ENCODE peak calls at places on chromosomes 6 and 20, in ten cellular contexts. E is colonic mucosa, H is mesenchymal stem cell, U is substantia nigra, D is ovary, V is A549, P is keratinocyte, L is GM23248, M is adrenal gland, K is cardiac muscle cell. O is an unnamed sample.

GRCh38 chr6:166173292-166173951 is 5.8 kb upstream of the TBXT start:
- DNase-seq in E (no peak), H (no peak), U (no peak), D (no peak), V (no peak), P (no peak), L (no peak), M (no peak), K (peak; percentile 41), O (no peak)

GRCh38 chr6:107657755-107658461 is 166.2 kb downstream of the SCML4 start:
- DNase-seq in E (peak; percentile 49), H (peak; percentile 93), U (no peak), D (no peak), V (no peak), P (no peak), L (no peak), M (peak; percentile 74), K (peak; percentile 66), O (no peak)

GRCh38 chr6:70194421-70194820 is 108.5 kb downstream of the COL9A1 start:
- DNase-seq in E (no peak), H (no peak), U (no peak), D (no peak), V (no peak), P (no peak), L (no peak), M (no peak), K (no peak), O (no peak)

GRCh38 chr20:2699775-2700413 is 7.3 kb downstream of the EBF4 start:
- DNase-seq in E (no peak), H (no peak), U (no peak), D (no peak), V (no peak), P (no peak), L (no peak), M (no peak), K (no peak), O (no peak)

GRCh38 chr6:168582581-168582981 is 141.6 kb downstream of the SMOC2 start:
- DNase-seq in E (no peak), H (no peak), U (no peak), D (no peak), V (no peak), P (no peak), L (no peak), M (no peak), K (no peak), O (no peak)

GRCh38 chr20:47057661-47058060 is 163.0 kb downstream of the EYA2 start:
- DNase-seq in E (peak; percentile 36), H (no peak), U (no peak), D (no peak), V (no peak), P (no peak), L (no peak), M (no peak), K (no peak), O (no peak)

GRCh38 chr6:106363401-106364138 is 3.1 kb downstream of the CRYBG1 start:
- DNase-seq in E (no peak), H (no peak), U (no peak), D (no peak), V (no peak), P (no peak), L (peak; percentile 10), M (no peak), K (no peak), O (no peak)

GRCh38 chr6:1636971-1637871 is 27.5 kb downstream of the FOXC1 start:
- DNase-seq in E (no peak), H (no peak), U (no peak), D (no peak), V (no peak), P (peak; percentile 42), L (no peak), M (no peak), K (no peak), O (peak; percentile 14)

GRCh38 chr20:38383147-38383546 is 36.9 kb downstream of the LBP start:
- DNase-seq in E (no peak), H (no peak), U (no peak), D (no peak), V (no peak), P (no peak), L (no peak), M (no peak), K (no peak), O (no peak)

GRCh38 chr20:57047281-57048026 is 219.0 kb downstream of the BMP7 start:
- DNase-seq in E (no peak), H (peak; percentile 29), U (no peak), D (no peak), V (peak; percentile 86), P (no peak), L (no peak), M (peak; percentile 23), K (no peak), O (no peak)

GRCh38 chr6:107692351-107692750 is 131.8 kb downstream of the SCML4 start:
- DNase-seq in E (no peak), H (peak; percentile 94), U (no peak), D (no peak), V (no peak), P (no peak), L (peak; percentile 95), M (no peak), K (peak; percentile 85), O (no peak)

GRCh38 chr20:48823960-48824497 is 3.8 kb downstream of the PREX1 start:
- DNase-seq in E (no peak), H (no peak), U (no peak), D (no peak), V (no peak), P (no peak), L (peak; percentile 91), M (no peak), K (peak; percentile 64), O (peak; percentile 45)

GRCh38 chr6:4466260-4466659 is 309.9 kb upstream of the CDYL start:
- DNase-seq in E (no peak), H (peak; percentile 44), U (no peak), D (no peak), V (no peak), P (no peak), L (no peak), M (no peak), K (peak; percentile 33), O (peak; percentile 27)

GRCh38 chr20:13348301-13349239 is 127.5 kb downstream of the ISM1 start:
- DNase-seq in E (no peak), H (peak; percentile 29), U (no peak), D (no peak), V (no peak), P (no peak), L (peak; percentile 64), M (no peak), K (peak; percentile 15), O (no peak)

GRCh38 chr6:112780498-112781096 is 433.5 kb downstream of the RFPL4B start:
- DNase-seq in E (peak; percentile 77), H (peak; percentile 84), U (no peak), D (peak; percentile 51), V (peak; percentile 37), P (peak; percentile 26), L (peak; percentile 84), M (peak; percentile 80), K (peak; percentile 91), O (peak; percentile 14)

GRCh38 chr6:167013067-167013466 is 13.9 kb downstream of the CEP43 start:
- DNase-seq in E (no peak), H (no peak), U (no peak), D (no peak), V (no peak), P (no peak), L (no peak), M (no peak), K (no peak), O (no peak)

GRCh38 chr6:23277521-23278227 is 708.3 kb downstream of the HDGFL1 start:
- DNase-seq in E (no peak), H (no peak), U (no peak), D (no peak), V (no peak), P (no peak), L (no peak), M (no peak), K (no peak), O (no peak)

GRCh38 chr6:8192067-8192466 is 89.7 kb upstream of the EEF1E1 start:
- DNase-seq in E (no peak), H (no peak), U (no peak), D (no peak), V (no peak), P (no peak), L (no peak), M (no peak), K (no peak), O (no peak)
- H3K27ac ChIP-seq in E (no peak overlapping the region), H (no peak overlapping the region), U (no peak overlapping the region), D (no peak overlapping the region), V (no peak overlapping the region), P (no peak overlapping the region), L (no peak overlapping the region), M (no peak overlapping the region), K (no peak overlapping the region), O (no peak overlapping the region)

DNA sequence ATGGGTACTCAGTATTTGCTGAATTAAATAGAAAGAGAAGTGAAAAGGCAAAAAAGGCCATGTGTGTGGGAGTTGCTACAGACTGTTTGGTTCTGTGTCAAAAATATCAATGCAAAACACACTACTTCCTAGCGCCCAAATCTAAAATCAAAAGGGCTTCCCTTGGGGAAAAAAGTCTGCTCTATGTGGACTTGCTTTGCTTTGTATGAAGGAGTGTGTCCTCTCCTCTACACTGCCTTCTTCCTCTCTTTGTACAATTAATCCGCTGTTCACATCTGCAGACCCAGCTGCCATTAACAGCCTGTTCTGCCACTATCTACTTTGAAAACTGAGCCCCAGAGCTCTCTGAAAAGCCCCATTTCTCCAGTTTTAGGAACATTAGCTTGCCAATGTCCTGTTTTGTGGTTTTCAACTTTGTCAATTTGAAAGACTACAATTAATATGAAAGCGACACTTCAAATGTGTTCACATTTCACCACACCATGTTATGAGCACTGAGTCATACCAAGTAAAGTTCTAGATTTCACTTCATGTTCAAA is 102.9 kb downstream of the KIF13A start:
- DNase-seq in E (no peak), H (no peak), U (no peak), D (no peak), V (no peak), P (no peak), L (peak; percentile 52), M (no peak), K (no peak), O (no peak)
- H3K27ac ChIP-seq in E (no peak overlapping the region), H (no peak overlapping the region), U (peak overlapping the region; percentile 78), D (no peak overlapping the region), V (peak overlapping the region; percentile 38), P (no peak overlapping the region), L (peak overlapping the region; percentile 27), M (peak overlapping the region; percentile 24), K (peak overlapping the region; percentile 24), O (peak overlapping the region; percentile 13)

GRCh38 chr6:14731638-14732037 is 514.2 kb upstream of the JARID2 start:
- DNase-seq in E (no peak), H (no peak), U (no peak), D (no peak), V (no peak), P (no peak), L (no peak), M (no peak), K (no peak), O (no peak)
- H3K27ac ChIP-seq in E (no peak overlapping the region), H (no peak overlapping the region), U (no peak overlapping the region), D (no peak overlapping the region), V (peak overlapping the region; percentile 74), P (peak overlapping the region; percentile 99), L (peak overlapping the region; percentile 92), M (no peak overlapping the region), K (no peak overlapping the region), O (peak overlapping the region; percentile 100)

DNA sequence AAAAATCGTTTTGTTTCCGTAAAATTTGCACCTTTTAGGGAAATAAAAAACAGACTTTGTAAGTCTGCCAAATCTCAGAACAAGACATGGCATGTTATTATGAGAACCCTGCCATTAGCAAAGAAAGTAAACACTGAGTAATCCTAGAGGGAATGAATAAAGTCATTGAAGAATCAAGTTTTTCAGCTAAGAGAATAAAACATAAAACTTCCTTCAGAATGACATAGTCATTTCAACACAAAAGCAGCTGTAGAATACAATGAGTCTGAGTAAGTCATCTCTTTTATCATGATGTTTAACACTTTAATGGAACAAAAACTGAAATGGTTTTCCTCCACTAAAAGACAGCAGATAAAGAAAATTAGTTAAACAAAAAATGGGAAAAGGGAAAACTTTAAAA is 10.3 kb upstream of the DST start:
- DNase-seq in E (no peak), H (peak; percentile 56), U (no peak), D (no peak), V (no peak), P (no peak), L (peak; percentile 79), M (no peak), K (peak; percentile 56), O (peak; percentile 64)
- H3K27ac ChIP-seq in E (peak overlapping the region; percentile 60), H (peak overlapping the region; percentile 43), U (peak overlapping the region; percentile 51), D (no peak overlapping the region), V (peak overlapping the region; percentile 71), P (peak overlapping the region; percentile 93), L (peak overlapping the region; percentile 74), M (no peak overlapping the region), K (no peak overlapping the region), O (peak overlapping the region; percentile 92)